ENCODE peak calls at places on chromosomes 6 and 20, in six cellular contexts. V is astrocyte of the spinal cord; K is HuH-7.5; G is fibroblast of the aortic adventitia; E is COLO829; H is activated CD4-positive, CD25-positive, alpha-beta regulatory T cell treated with anti-CD3 and anti-CD28 coated beads, Interleukin-2, amount 50 U/mL, for 72 hours. S is an unnamed sample.

GRCh38 chr6:50816115-50816675 is 2.5 kb upstream of the TFAP2B start:
- DNase-seq in H (peak; percentile 56), E (peak; percentile 77), G (peak; percentile 74), K (peak; percentile 50), V (peak; percentile 70), S (peak; percentile 70)

GRCh38 chr6:92915466-92915865 is 503.9 kb downstream of the EPHA7 start:
- DNase-seq in K (no peak), H (no peak), E (no peak), G (no peak), V (no peak), S (no peak)

GRCh38 chr20:43699941-43700565 is 26.7 kb downstream of the GTSF1L start:
- DNase-seq in E (no peak), H (no peak), V (no peak), K (no peak), G (no peak), S (no peak)

GRCh38 chr6:129893513-129894098 is 32.5 kb upstream of the TMEM244 start:
- DNase-seq in G (peak; percentile 66), H (no peak), E (peak; percentile 54), V (peak; percentile 43), K (no peak), S (peak; percentile 44)

GRCh38 chr20:31661625-31662371 is 24.1 kb downstream of the COX4I2 start:
- DNase-seq in K (peak; percentile 88), E (peak; percentile 78), G (peak; percentile 65), H (peak; percentile 79), V (peak; percentile 82), S (peak; percentile 50)

GRCh38 chr6:43707767-43708166 is 20.2 kb upstream of the MRPS18A start:
- DNase-seq in E (no peak), K (no peak), G (no peak), V (no peak), H (no peak), S (no peak)

GRCh38 chr6:38346291-38347079 is 293.2 kb downstream of the BTBD9 start:
- DNase-seq in K (no peak), G (peak; percentile 77), H (no peak), E (peak; percentile 54), V (peak; percentile 96), S (peak; percentile 89)

GRCh38 chr6:52503344-52503747 is 73.5 kb downstream of the TRAM2 start:
- DNase-seq in E (no peak), V (peak; percentile 51), K (no peak), G (no peak), H (no peak), S (no peak)

GRCh38 chr6:3884007-3884745 is 35.0 kb downstream of the FAM50B start:
- DNase-seq in E (peak; percentile 40), G (peak; percentile 75), V (peak; percentile 76), H (no peak), K (no peak), S (peak; percentile 60)

GRCh38 chr20:58982406-58983114 is 1.5 kb downstream of the NELFCD start:
- DNase-seq in G (no peak), E (no peak), H (no peak), V (no peak), K (no peak), S (no peak)

GRCh38 chr20:59866338-59866737 is 67.1 kb downstream of the SYCP2 start:
- DNase-seq in H (no peak), K (no peak), G (no peak), E (no peak), V (no peak), S (no peak)

GRCh38 chr6:30814137-30815084 is 69.9 kb upstream of the DDR1 start:
- DNase-seq in V (peak; percentile 82), H (no peak), E (peak; percentile 76), K (no peak), G (peak; percentile 73), S (peak; percentile 82)

GRCh38 chr6:12523726-12524125 is 192.8 kb upstream of the PHACTR1 start:
- DNase-seq in G (peak; percentile 59), H (no peak), K (no peak), V (no peak), E (no peak), S (no peak)

GRCh38 chr20:63009988-63010769 is 3.4 kb upstream of the BHLHE23 start:
- DNase-seq in K (no peak), H (peak; percentile 58), E (peak; percentile 54), G (peak; percentile 4), V (no peak), S (no peak)